ENCODE peak calls at places on chromosomes 1 and 21, in four cellular contexts. M, T, I and B are unnamed samples.

GRCh38 chr1:159981351-159982055 is 27.5 kb upstream of the SLAMF9 start:
- DNase-seq in M (no peak), T (no peak), I (no peak), B (no peak)

GRCh38 chr1:59061876-59062275 is 235.0 kb upstream of the FGGY start:
- DNase-seq in M (peak; percentile 67), T (peak; percentile 97), I (no peak), B (no peak)

GRCh38 chr1:10691740-10692125 is 104.7 kb downstream of the CASZ1 start:
- DNase-seq in M (no peak), T (no peak), I (peak; percentile 74), B (no peak)

GRCh38 chr1:213162338-213162737 is 111.3 kb downstream of the RPS6KC1 start:
- DNase-seq in M (no peak), T (peak; percentile 78), I (no peak), B (no peak)

GRCh38 chr1:21301794-21302440 is 11.7 kb upstream of the ECE1 start:
- DNase-seq in M (no peak), T (no peak), I (no peak), B (no peak)

GRCh38 chr1:26579662-26580061 is 50.1 kb downstream of the RPS6KA1 start:
- DNase-seq in M (no peak), T (no peak), I (no peak), B (no peak)

GRCh38 chr1:38266197-38266520 is 219.6 kb upstream of the POU3F1 start:
- DNase-seq in M (no peak), T (no peak), I (peak; percentile 72), B (no peak)

GRCh38 chr1:61392417-61393242 is 310.3 kb downstream of the NFIA start:
- DNase-seq in M (no peak), T (no peak), I (no peak), B (no peak)

GRCh38 chr1:113388017-113388620 is 2.2 kb upstream of the MAGI3 start:
- DNase-seq in M (no peak), T (peak; percentile 19), I (no peak), B (no peak)

GRCh38 chr1:64744492-64745180 is at the start of gene RAVER2:
- DNase-seq in M (peak; percentile 11), T (peak; percentile 46), I (peak; percentile 88), B (peak; percentile 37)

GRCh38 chr1:70754711-70755110 is 292.9 kb downstream of the PTGER3 start:
- DNase-seq in M (no peak), T (no peak), I (no peak), B (no peak)

GRCh38 chr1:20666804-20667203 is 5.6 kb upstream of the DDOST start:
- DNase-seq in M (no peak), T (no peak), I (no peak), B (no peak)

GRCh38 chr1:215863796-215864195 is 296.7 kb downstream of the KCTD3 start:
- DNase-seq in M (no peak), T (no peak), I (no peak), B (no peak)

GRCh38 chr1:190436615-190437014 is 41.0 kb downstream of the BRINP3 start:
- DNase-seq in M (peak; percentile 30), T (peak; percentile 58), I (no peak), B (no peak)

GRCh38 chr1:11065796-11066195 is 6.0 kb upstream of the SRM start:
- DNase-seq in M (no peak), T (no peak), I (no peak), B (no peak)

GRCh38 chr1:64550505-64550904 is 80.6 kb downstream of the CACHD1 start:
- DNase-seq in M (no peak), T (no peak), I (no peak), B (no peak)

GRCh38 chr1:200602632-200603031 is 17.9 kb downstream of the KIF14 start:
- DNase-seq in M (no peak), T (no peak), I (no peak), B (no peak)

GRCh38 chr1:15881961-15882360 is 34.5 kb downstream of the SPEN start:
- DNase-seq in M (no peak), T (no peak), I (no peak), B (no peak)

GRCh38 chr1:15870421-15870820 is 22.9 kb downstream of the SPEN start:
- DNase-seq in M (no peak), T (peak; percentile 36), I (no peak), B (no peak)

GRCh38 chr1:15876357-15876756 is 28.9 kb downstream of the SPEN start:
- DNase-seq in M (no peak), T (no peak), I (no peak), B (no peak)
- TF ChIP-seq CTCF in M (peak; percentile 14), T (no peak), I (peak; percentile 8), B (no peak)

DNA sequence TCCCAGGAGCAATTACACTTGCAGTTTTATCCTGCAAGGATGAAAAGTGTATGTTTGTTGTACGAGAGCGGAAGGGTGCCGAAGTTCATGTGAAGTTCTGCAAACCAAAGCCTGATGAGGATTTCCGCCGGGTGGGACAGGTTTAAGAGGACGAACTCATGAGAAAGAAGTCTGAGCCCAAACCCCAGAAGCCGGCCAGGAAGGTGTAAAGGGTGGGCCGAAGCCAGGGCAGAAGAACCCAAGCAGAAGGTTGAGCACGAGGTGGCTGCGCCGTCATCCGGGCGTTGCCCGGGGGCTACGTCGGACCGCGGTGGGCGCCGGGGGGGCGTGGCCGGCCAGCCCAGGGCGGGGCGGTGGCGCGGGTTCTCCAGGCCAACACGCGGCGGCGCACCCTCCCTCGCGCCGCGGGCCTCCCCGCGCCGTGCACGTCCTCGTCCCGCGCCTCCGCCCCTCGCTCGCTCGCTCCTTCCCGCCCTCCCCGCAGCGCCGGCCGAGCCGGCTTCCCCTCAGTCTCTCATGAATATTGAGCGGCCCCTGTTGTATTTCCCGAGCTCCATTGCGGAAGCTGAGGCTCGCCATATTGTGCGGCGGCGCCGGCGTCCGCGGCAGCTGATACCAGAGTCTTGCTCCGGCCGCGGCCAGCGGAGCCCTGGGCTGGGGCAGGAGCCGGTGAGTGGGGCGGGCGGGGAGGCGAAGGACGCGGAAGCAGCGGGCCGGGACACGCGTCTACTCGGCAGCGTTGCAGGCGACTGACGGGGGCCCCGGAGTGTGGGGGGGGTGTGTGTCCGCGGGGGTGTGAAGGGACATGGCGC is at the start of gene RNF2:
- DNase-seq in M (peak; percentile 36), T (peak; percentile 68), I (peak; percentile 87), B (peak; percentile 75)
- TF ChIP-seq CTCF in M (no peak), T (no peak), I (peak; percentile 10), B (no peak)

DNA sequence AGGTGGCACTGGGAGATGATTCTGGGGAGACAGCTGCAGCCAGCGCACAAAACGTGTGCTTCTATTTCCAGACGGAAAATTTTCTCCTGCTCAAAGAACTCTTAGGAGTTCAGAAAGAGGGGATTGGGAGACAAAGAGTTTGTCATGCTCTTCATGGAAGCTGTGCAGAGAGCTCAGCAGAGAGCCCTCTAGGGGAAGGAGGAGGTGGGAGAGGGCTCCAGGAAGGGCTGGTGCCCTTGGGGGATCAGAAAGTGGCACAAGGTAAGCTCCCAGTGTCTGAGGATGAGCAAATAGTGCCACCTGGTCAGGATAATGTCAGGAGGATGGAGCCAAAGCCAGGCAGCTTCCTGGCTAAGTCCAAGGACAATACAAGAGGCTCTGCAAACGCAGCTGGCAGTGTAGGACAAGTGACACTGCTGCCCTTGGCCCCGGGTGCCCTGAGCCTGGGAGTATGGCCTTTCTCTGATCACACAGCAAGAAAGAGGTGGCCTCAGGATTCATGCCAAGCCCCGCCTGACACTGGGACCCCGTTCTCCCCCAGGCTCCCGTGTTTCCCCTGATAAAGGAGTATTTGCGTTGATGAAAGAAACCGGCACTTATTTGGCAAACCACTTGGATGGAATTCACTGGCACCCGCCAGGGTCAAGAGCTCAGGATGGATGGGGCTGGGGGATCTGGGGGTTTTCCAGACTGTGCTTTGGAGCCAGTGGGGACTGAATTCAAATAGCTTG is 254.0 kb downstream of the PTPRU start:
- DNase-seq in M (no peak), T (no peak), I (no peak), B (no peak)
- TF ChIP-seq CTCF in M (no peak), T (no peak), I (no peak), B (no peak)

GRCh38 chr21:38115870-38116269 is 140.9 kb upstream of the KCNJ15 start:
- DNase-seq in M (no peak), T (no peak), I (no peak), B (no peak)
- TF ChIP-seq CTCF in M (no peak), T (no peak), I (no peak), B (no peak)

GRCh38 chr21:33478182-33478581 is 1.6 kb downstream of the TMEM50B start:
- DNase-seq in M (no peak), T (no peak), I (no peak), B (no peak)

GRCh38 chr21:33479679-33480480 is at the start of gene TMEM50B:
- DNase-seq in M (peak; percentile 91), T (peak; percentile 93), I (peak; percentile 100), B (peak; percentile 88)

GRCh38 chr21:33477066-33477465 is 2.7 kb downstream of the TMEM50B start:
- DNase-seq in M (no peak), T (no peak), I (no peak), B (no peak)

GRCh38 chr21:33480481-33481103 is 818 bp upstream of the TMEM50B start:
- DNase-seq in M (no peak), T (no peak), I (no peak), B (no peak)

GRCh38 chr21:33478858-33479678 is 706 bp downstream of the TMEM50B start:
- DNase-seq in M (no peak), T (peak; percentile 22), I (peak; percentile 58), B (no peak)
- TF ChIP-seq CTCF in M (peak; percentile 10), T (no peak), I (no peak), B (no peak)

GRCh38 chr21:15311510-15311909 is 246.7 kb upstream of the NRIP1 start:
- DNase-seq in M (no peak), T (no peak), I (no peak), B (no peak)
- TF ChIP-seq CTCF in M (no peak), T (no peak), I (no peak), B (no peak)